ENCODE peak calls at places on chromosomes 1 and 21, in four cellular contexts. R is suprapubic skin, F is esophagus muscularis mucosa, N is prostate gland. J is an unnamed sample.

GRCh38 chr1:153553096-153553495 is 4.0 kb upstream of the S100A3 start:
- DNase-seq in R (no peak), N (no peak), F (no peak), J (peak; percentile 5)

GRCh38 chr1:19309123-19309813 is 2.7 kb downstream of the AKR7A2 start:
- DNase-seq in R (no peak), F (no peak), N (no peak), J (no peak)

GRCh38 chr21:44930543-44930981 is 9.3 kb upstream of the SLX9 start:
- DNase-seq in F (no peak), N (no peak), R (no peak), J (peak; percentile 39)

GRCh38 chr1:153344718-153345025 is 4.0 kb downstream of the PGLYRP4 start:
- DNase-seq in F (no peak), R (no peak), N (peak; percentile 1), J (no peak)

GRCh38 chr1:14787604-14788003 is 189.1 kb downstream of the KAZN start:
- DNase-seq in R (no peak), F (no peak), N (no peak), J (no peak)

GRCh38 chr1:159647616-159648015 is 60.0 kb downstream of the APCS start:
- DNase-seq in R (no peak), F (no peak), N (no peak), J (no peak)

GRCh38 chr1:32989160-32989894 is 24.7 kb upstream of the RNF19B start:
- DNase-seq in F (peak; percentile 96), R (peak; percentile 84), N (peak; percentile 65), J (peak; percentile 56)

GRCh38 chr21:45004059-45004422 is 64.2 kb downstream of the SLX9 start:
- DNase-seq in N (no peak), R (peak; percentile 62), F (no peak), J (peak; percentile 2)

GRCh38 chr1:39507230-39507928 is 15.9 kb downstream of the BMP8A start:
- DNase-seq in N (no peak), F (no peak), R (no peak), J (no peak)

GRCh38 chr1:221154932-221155331 is 275.7 kb downstream of the HLX start:
- DNase-seq in R (no peak), N (no peak), F (no peak), J (no peak)

GRCh38 chr1:55188909-55189308 is 26.3 kb downstream of the USP24 start:
- DNase-seq in F (no peak), R (no peak), N (no peak), J (no peak)

GRCh38 chr1:48203287-48203900 is 19.1 kb upstream of the SLC5A9 start:
- DNase-seq in N (no peak), R (no peak), F (no peak), J (no peak)

GRCh38 chr1:237779356-237779755 is 111.4 kb downstream of the ZP4 start:
- DNase-seq in R (no peak), N (no peak), F (no peak), J (no peak)

GRCh38 chr1:7655354-7655753 is 115.7 kb upstream of the VAMP3 start:
- DNase-seq in F (no peak), R (no peak), N (no peak), J (no peak)

GRCh38 chr1:173082913-173083312 is 32.2 kb upstream of the TNFSF18 start:
- DNase-seq in R (no peak), N (no peak), F (no peak), J (no peak)

GRCh38 chr1:151311589-151312331 is 15.5 kb downstream of the PI4KB start:
- DNase-seq in R (peak; percentile 88), N (peak; percentile 22), F (peak; percentile 92), J (peak; percentile 75)

GRCh38 chr1:247613405-247613804 is 8.0 kb downstream of the OR2G3 start:
- DNase-seq in R (no peak), F (no peak), N (no peak), J (no peak)

GRCh38 chr21:32524010-32524719 is 61.2 kb downstream of the TCP10L start:
- DNase-seq in R (no peak), N (no peak), F (no peak), J (no peak)

GRCh38 chr1:207418336-207418735 is 35.8 kb upstream of the CR2 start:
- DNase-seq in F (no peak), R (no peak), N (no peak), J (no peak)

GRCh38 chr21:39911286-39911685 is 44.0 kb downstream of the PCP4 start:
- DNase-seq in R (no peak), F (no peak), N (no peak), J (no peak)

GRCh38 chr1:201154389-201155165 is at the start of gene TMEM9:
- DNase-seq in N (peak; percentile 98), R (peak; percentile 98), F (peak; percentile 99), J (peak; percentile 98)
- TF ChIP-seq POLR2A in N (peak; percentile 57), R (no peak), F (no peak), J (no peak)

GRCh38 chr1:118992426-118992825 is 4.3 kb upstream of the TBX15 start:
- DNase-seq in F (no peak), N (no peak), R (no peak), J (no peak)
- H3K27me3 ChIP-seq in F (peaks cover 100% of the 10 kb centered on the region), N (peaks cover 77% of the 10 kb centered on the region), R (peaks cover 99% of the 10 kb centered on the region), J (peaks cover 100% of the 10 kb centered on the region)

GRCh38 chr1:59737638-59738037 is 77.1 kb upstream of the HOOK1 start:
- DNase-seq in N (no peak), R (no peak), F (no peak), J (no peak)

GRCh38 chr1:59738591-59739015 is 76.1 kb upstream of the HOOK1 start:
- DNase-seq in F (no peak), N (no peak), R (no peak), J (no peak)

GRCh38 chr1:59739111-59739510 is 75.6 kb upstream of the HOOK1 start:
- DNase-seq in R (no peak), N (no peak), F (no peak), J (no peak)

GRCh38 chr1:59736744-59737143 is 78.0 kb upstream of the HOOK1 start:
- DNase-seq in N (no peak), F (no peak), R (no peak), J (no peak)

GRCh38 chr1:59738152-59738551 is 76.6 kb upstream of the HOOK1 start:
- DNase-seq in F (no peak), N (no peak), R (no peak), J (no peak)
- H3K9me3 ChIP-seq in F (no peaks in the 10 kb centered on the region), N (no peaks in the 10 kb centered on the region), R (no peaks in the 10 kb centered on the region), J (peaks cover 9% of the 10 kb centered on the region)

DNA sequence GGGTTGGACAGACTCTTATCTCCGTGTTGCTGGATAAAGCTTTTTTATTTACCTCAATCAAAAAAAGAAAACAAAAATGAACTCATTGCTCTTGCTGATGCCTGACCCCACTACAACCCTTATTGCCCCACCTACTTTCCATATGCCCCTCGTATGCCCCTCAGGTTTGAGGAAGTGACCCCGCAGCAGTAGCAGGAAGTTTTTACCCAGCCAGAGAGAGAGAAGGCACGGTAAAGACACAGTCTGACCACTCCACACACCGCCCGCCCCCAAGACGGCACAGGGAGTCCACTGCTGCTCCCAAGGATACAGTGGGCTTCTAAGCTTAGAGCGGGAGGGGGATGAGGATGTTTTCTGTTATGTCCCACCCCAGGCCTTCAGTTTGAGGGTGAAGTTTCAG is 9.8 kb downstream of the PLEKHO1 start:
- DNase-seq in F (no peak), R (no peak), N (no peak), J (peak; percentile 42)
- TF ChIP-seq POLR2A in F (no peak), R (no peak), N (no peak), J (peak; percentile 10)

GRCh38 chr1:231463541-231463940 is 41.5 kb upstream of the EGLN1 start:
- DNase-seq in F (no peak), R (no peak), N (no peak), J (no peak)
- H3K27me3 ChIP-seq in F (peaks cover 4% of the 10 kb centered on the region), R (no peaks in the 10 kb centered on the region), N (no peaks in the 10 kb centered on the region), J (peaks cover 10% of the 10 kb centered on the region)

DNA sequence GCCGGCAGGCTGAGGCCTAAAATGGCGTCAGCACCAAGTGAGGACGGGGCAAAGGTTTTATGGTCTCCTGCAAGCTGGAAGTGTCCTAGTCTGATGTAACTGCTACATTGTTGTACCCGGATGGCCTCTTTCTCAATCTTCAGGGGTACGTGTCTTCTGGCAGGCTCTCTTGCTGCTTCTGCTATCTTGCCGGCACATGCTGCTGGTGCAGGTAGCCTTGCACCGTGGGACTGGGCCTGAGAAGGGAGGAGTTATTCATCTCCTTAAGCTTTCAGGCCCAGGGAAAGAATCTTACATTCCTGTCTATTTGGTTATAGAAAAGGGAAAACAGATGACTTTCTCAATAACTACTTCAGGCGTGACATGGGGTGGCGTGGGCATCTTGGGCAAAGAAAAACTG is 72.2 kb downstream of the ZNF678 start:
- DNase-seq in F (no peak), R (no peak), N (no peak), J (no peak)
- H3K9me3 ChIP-seq in F (peaks cover 50% of the 10 kb centered on the region), R (peaks cover 53% of the 10 kb centered on the region), N (no peaks in the 10 kb centered on the region), J (peaks cover 76% of the 10 kb centered on the region)

GRCh38 chr1:950268-950667 is 8.8 kb downstream of the NOC2L start:
- DNase-seq in F (no peak), R (no peak), N (no peak), J (no peak)
- TF ChIP-seq POLR2A in F (no peak), R (no peak), N (no peak), J (no peak)

J was measured in transverse colon.